ENCODE peak calls at places on chromosomes 16 and 17, in ten cellular contexts. P is left ventricle myocardium inferior, E is stomach, Y is A549, D is neural progenitor cell, X is fibroblast of lung, B is mesothelial cell of epicardium, L is cardiac muscle cell, M is ovary, V is MCF 10A. U is an unnamed sample.

GRCh38 chr16:86120982-86121242 is 221.9 kb downstream of the IRF8 start:
- DNase-seq in P (no peak), E (no peak), Y (no peak), D (no peak), X (no peak), B (no peak), L (no peak), M (no peak), V (no peak), U (no peak)

GRCh38 chr16:2450535-2450934 is 9.4 kb upstream of the TEDC2 start:
- DNase-seq in P (no peak), E (no peak), Y (no peak), D (no peak), X (no peak), B (no peak), L (no peak), M (no peak), V (no peak), U (no peak)

GRCh38 chr16:50833929-50834328 is 92.0 kb downstream of the CYLD start:
- DNase-seq in P (no peak), E (no peak), Y (no peak), D (no peak), X (no peak), B (no peak), L (no peak), M (no peak), V (no peak), U (no peak)

GRCh38 chr17:75561927-75562603 is 25.5 kb upstream of the MYO15B start:
- DNase-seq in P (no peak), E (peak), Y (no peak), D (no peak), X (peak), B (no peak), L (peak), M (no peak), V (peak), U (no peak)

GRCh38 chr16:1546430-1546829 is 13.0 kb downstream of the TMEM204 start:
- DNase-seq in P (no peak), E (no peak), Y (no peak), D (no peak), X (no peak), B (no peak), L (no peak), M (no peak), V (no peak), U (no peak)

GRCh38 chr16:67428146-67428731 is 2.7 kb upstream of the HSD11B2 start:
- DNase-seq in P (peak), E (peak), Y (peak), D (peak), X (peak), B (no peak), L (peak), M (peak), V (peak), U (peak)

GRCh38 chr16:48318630-48319029 is 66.6 kb downstream of the SIAH1 start:
- DNase-seq in P (no peak), E (no peak), Y (no peak), D (no peak), X (peak), B (no peak), L (peak), M (no peak), V (no peak), U (no peak)

GRCh38 chr16:8182761-8183160 is 407.6 kb downstream of the TMEM114 start:
- DNase-seq in P (no peak), E (no peak), Y (no peak), D (no peak), X (no peak), B (no peak), L (no peak), M (no peak), V (no peak), U (no peak)

GRCh38 chr16:50464325-50465290 is 83.6 kb upstream of the NKD1 start:
- DNase-seq in P (no peak), E (no peak), Y (no peak), D (no peak), X (no peak), B (no peak), L (no peak), M (no peak), V (no peak), U (peak)

GRCh38 chr17:34235389-34236028 is 19.6 kb upstream of the CCL2 start:
- DNase-seq in P (peak), E (peak), Y (no peak), D (peak), X (peak), B (no peak), L (peak), M (peak), V (no peak), U (peak)

GRCh38 chr16:79798416-79799053 is 198.0 kb upstream of the MAF start:
- DNase-seq in P (no peak), E (no peak), Y (no peak), D (no peak), X (no peak), B (no peak), L (no peak), M (no peak), V (no peak), U (no peak)

GRCh38 chr17:40320771-40321501 is 12.0 kb downstream of the RARA start:
- DNase-seq in P (peak), E (no peak), Y (no peak), D (no peak), X (no peak), B (no peak), L (peak), M (peak), V (no peak), U (peak)

DNA sequence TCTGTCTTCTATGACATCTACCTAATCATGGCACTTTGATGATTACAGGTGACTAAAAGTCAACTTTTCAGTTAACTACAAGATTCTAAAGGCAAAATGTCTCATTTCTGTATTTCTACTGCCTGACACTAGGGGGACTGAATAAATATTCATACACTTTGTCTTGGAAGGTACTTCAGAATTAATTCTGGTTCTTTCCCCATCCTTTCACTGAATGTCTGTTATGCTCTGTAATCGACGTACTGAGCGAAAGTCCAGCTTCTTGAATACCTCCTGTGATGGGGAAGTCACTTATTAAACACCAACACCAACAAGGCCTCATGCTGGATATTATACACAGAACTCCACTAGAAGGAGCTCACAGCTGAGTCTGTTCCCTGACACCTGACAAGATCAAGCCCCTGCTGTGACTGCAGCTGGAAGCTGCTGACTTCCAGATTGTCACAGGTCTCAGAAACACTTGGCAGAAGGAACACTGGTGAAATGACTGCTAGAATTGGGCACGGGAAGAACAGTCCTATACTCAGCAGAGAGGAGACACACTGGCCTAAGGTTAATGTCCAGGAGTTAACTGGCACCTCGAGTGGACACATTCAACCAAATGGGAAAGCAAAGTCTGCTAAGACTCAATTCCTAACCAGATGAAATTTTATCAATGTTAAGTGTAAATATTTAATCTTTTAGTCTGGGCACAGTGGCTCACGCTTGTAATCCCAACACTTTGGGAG is 31.9 kb downstream of the CMC2 start:
- DNase-seq in P (no peak), E (no peak), Y (no peak), D (peak), X (no peak), B (no peak), L (no peak), M (no peak), V (no peak), U (no peak)
- TF ChIP-seq CTCF in P (no peak), E (no peak), Y (peak), D (peak), X (peak), B (peak), L (peak), M (no peak), V (peak), U (peak)

DNA sequence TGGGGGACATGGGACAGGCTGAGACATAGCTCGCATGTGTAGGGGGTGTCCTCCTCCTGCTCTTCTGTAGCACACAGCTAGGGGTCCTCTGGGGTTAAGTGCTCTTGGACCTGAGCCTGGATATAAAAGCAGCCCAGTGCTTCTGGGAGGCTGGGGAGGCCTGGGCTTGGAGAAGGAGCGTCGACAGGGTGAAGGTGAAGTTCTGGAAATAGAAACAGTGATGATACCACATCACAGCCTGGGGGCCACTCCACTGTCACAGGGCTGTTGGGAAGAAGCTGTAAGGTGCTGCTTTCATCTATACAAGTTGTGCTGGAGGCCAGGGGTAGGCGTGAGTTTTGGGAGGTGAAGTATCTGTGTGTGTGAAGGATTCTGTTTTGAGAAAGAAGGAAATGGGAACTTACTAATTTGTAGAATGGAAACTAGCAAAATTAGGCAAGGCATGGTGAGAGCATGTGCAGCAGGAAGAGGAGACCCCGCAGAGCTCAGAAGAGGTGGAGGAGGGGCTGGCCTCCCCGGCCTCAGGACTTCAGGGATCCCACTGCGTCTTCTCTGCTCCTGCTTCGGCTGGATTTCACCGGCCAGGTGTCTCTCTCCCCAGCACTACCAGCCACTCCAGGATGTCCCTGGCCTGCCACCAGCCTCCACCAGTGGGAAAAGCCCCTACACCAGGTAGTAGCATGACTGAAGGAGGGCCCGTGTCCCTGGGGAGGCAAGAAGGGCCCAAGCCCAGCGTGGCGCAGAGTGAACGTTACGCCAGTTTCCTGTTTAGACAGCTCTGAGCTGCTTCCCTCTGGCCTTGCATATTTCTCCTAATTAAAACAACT is 19.4 kb downstream of the PLCG2 start:
- DNase-seq in P (no peak), E (no peak), Y (no peak), D (no peak), X (no peak), B (no peak), L (no peak), M (no peak), V (no peak), U (no peak)
- TF ChIP-seq CTCF in P (no peak), E (no peak), Y (no peak), D (no peak), X (no peak), B (no peak), L (no peak), M (no peak), V (no peak), U (no peak)

GRCh38 chr17:17785407-17785806 is 51.4 kb downstream of the SREBF1 start:
- DNase-seq in P (no peak), E (no peak), Y (no peak), D (no peak), X (no peak), B (no peak), L (no peak), M (no peak), V (no peak), U (no peak)

GRCh38 chr17:17783825-17784598 is 52.8 kb downstream of the SREBF1 start:
- DNase-seq in P (peak), E (peak), Y (no peak), D (peak), X (peak), B (no peak), L (peak), M (peak), V (no peak), U (no peak)

GRCh38 chr17:17783121-17783824 is 53.5 kb downstream of the SREBF1 start:
- DNase-seq in P (peak), E (peak), Y (no peak), D (peak), X (peak), B (no peak), L (peak), M (peak), V (peak), U (peak)

GRCh38 chr17:17782425-17783120 is 54.2 kb downstream of the SREBF1 start:
- DNase-seq in P (no peak), E (peak), Y (no peak), D (peak), X (peak), B (no peak), L (peak), M (peak), V (peak), U (no peak)

GRCh38 chr17:17784599-17785264 is 52.1 kb downstream of the SREBF1 start:
- DNase-seq in P (no peak), E (peak), Y (peak), D (peak), X (no peak), B (no peak), L (no peak), M (no peak), V (no peak), U (peak)
- TF ChIP-seq CTCF in P (peak), E (peak), Y (no peak), D (peak), X (no peak), B (peak), L (peak), M (no peak), V (no peak), U (no peak)

GRCh38 chr16:77236063-77236511 is 36.9 kb downstream of the SYCE1L start:
- DNase-seq in P (peak), E (peak), Y (peak), D (peak), X (peak), B (peak), L (peak), M (peak), V (peak), U (peak)
- TF ChIP-seq CTCF in P (peak), E (peak), Y (peak), D (peak), X (peak), B (peak), L (peak), M (peak), V (peak), U (peak)

U was measured in Caco-2.